ENCODE peak calls at places on chromosome 7, in five cellular contexts. C, T, H, E and D are unnamed samples.

GRCh38 chr7:98091061-98091460 is 15.6 kb upstream of the LMTK2 start:
- DNase-seq in C (no peak), E (no peak), H (peak; percentile 52), T (no peak), D (no peak)

GRCh38 chr7:10940748-10941358 is 32.8 kb upstream of the PHF14 start:
- DNase-seq in E (peak; percentile 15), T (no peak), C (no peak), H (peak; percentile 7), D (peak; percentile 19)

GRCh38 chr7:93941956-93942355 is 20.4 kb downstream of the GNG11 start:
- DNase-seq in H (no peak), E (no peak), C (no peak), T (no peak), D (no peak)

GRCh38 chr7:126589068-126589684 is 663.6 kb downstream of the GRM8 start:
- DNase-seq in T (no peak), E (no peak), C (no peak), H (no peak), D (no peak)

GRCh38 chr7:159032310-159032709 is 112.4 kb downstream of the VIPR2 start:
- DNase-seq in T (no peak), E (no peak), C (peak; percentile 52), H (no peak), D (no peak)

GRCh38 chr7:80622531-80622930 is 15.9 kb upstream of the CD36 start:
- DNase-seq in T (no peak), H (peak; percentile 41), E (no peak), C (no peak), D (no peak)

GRCh38 chr7:155713382-155713781 is 68.9 kb downstream of the RBM33 start:
- DNase-seq in T (peak; percentile 83), E (no peak), C (no peak), H (no peak), D (no peak)

GRCh38 chr7:134527979-134528371 is 608 bp downstream of the AKR1B10 start:
- DNase-seq in E (no peak), C (no peak), H (peak; percentile 56), T (no peak), D (no peak)

GRCh38 chr7:34928052-34928451 is 109.2 kb downstream of the DPY19L1 start:
- DNase-seq in E (peak; percentile 29), C (no peak), H (peak; percentile 53), T (no peak), D (no peak)

GRCh38 chr7:70434376-70434775 is 697.6 kb upstream of the GALNT17 start:
- DNase-seq in H (no peak), E (no peak), T (no peak), C (no peak), D (no peak)

GRCh38 chr7:25549315-25549933 is 321.1 kb upstream of the NPVF start:
- DNase-seq in C (no peak), E (no peak), T (no peak), H (no peak), D (no peak)

GRCh38 chr7:47354831-47355541 is 226.9 kb downstream of the TNS3 start:
- DNase-seq in E (no peak), C (no peak), T (peak; percentile 62), H (no peak), D (no peak)

GRCh38 chr7:122219253-122219865 is 75.3 kb upstream of the AASS start:
- DNase-seq in T (no peak), H (peak; percentile 63), C (no peak), E (no peak), D (peak; percentile 5)

GRCh38 chr7:44290250-44290616 is 35.2 kb downstream of the CAMK2B start:
- DNase-seq in H (no peak), C (no peak), E (no peak), T (no peak), D (no peak)

GRCh38 chr7:47379629-47380324 is 202.1 kb downstream of the TNS3 start:
- DNase-seq in E (no peak), C (no peak), H (peak; percentile 83), T (peak; percentile 64), D (no peak)

GRCh38 chr7:27640914-27641570 is 21.6 kb downstream of the HIBADH start:
- DNase-seq in E (no peak), T (peak; percentile 37), H (peak; percentile 93), C (no peak), D (no peak)

GRCh38 chr7:98323597-98324322 is 42.3 kb downstream of the BRI3 start:
- DNase-seq in T (no peak), H (no peak), C (no peak), E (no peak), D (no peak)

GRCh38 chr7:156651472-156651871 is 10.9 kb downstream of the RNF32 start:
- DNase-seq in H (peak; percentile 26), C (no peak), T (no peak), E (no peak), D (no peak)

GRCh38 chr7:142301299-142301698 is 43.4 kb upstream of the PRSS58 start:
- DNase-seq in H (no peak), C (no peak), E (no peak), T (no peak), D (no peak)

GRCh38 chr7:142299226-142299625 is 41.4 kb upstream of the PRSS58 start:
- DNase-seq in H (no peak), E (no peak), T (no peak), C (no peak), D (no peak)

GRCh38 chr7:142298631-142299030 is 40.8 kb upstream of the PRSS58 start:
- DNase-seq in C (no peak), H (no peak), E (no peak), T (no peak), D (no peak)

GRCh38 chr7:142300689-142301088 is 42.8 kb upstream of the PRSS58 start:
- DNase-seq in C (no peak), T (no peak), E (peak; percentile 33), H (peak; percentile 17), D (peak; percentile 21)

DNA sequence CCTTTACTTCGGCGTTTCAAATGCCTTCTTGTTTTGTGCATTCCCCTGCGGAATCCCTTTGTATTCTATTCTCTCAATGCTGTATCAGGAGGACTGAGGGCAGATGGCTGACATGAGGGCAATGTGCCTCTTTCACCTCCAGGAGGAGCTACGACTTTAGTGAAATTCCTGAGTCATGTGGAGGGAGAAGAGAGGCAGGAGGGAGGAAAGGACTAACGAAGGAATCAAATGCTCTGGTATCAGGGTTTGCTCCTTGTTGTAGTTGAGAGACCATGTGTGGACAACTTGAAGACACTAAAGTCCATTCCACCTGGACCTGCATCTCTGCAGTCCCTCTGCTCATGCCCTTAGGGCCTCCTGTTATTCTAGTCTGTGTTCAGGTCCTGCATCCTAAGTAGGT is 40.2 kb upstream of the PRSS58 start:
- DNase-seq in H (peak; percentile 50), C (no peak), T (no peak), E (no peak), D (no peak)
- TF ChIP-seq CTCF in H (peak; percentile 50), C (peak; percentile 51), T (no peak), E (peak; percentile 13), D (no peak)

DNA sequence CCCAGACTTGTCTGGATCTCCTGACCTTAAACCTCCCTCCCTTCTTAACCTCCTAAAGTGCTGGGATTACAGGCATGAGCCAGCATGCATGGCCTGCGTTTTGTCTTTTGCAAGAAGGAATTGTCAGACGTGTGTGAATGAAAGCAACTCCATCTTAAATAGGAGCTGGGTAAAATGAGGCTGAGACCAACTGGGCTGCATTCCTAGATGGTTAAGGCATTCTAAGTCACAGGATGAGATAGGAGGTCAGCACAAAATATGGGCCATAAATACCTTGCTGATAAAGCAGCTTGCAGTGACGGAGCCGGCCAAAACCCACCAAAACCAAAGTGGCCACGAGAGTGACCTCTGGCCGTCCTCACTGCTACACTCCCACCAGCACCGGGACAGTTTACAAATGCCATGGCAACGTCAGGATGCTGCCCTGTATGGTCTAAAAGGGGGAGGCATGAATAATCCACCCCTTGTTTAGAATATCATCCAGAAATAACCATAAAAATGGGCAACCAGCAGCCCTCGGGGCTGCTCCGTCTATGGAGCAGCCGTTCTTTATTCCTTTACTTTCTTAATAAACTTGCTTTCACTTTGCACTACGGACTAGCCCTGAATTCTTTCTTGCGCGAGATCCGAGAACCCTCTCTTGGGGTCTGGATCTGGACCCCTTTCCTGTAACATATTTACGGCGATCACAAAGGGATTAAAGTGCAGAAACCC is 41.2 kb upstream of the SDK1 start:
- DNase-seq in E (no peak), H (no peak), C (no peak), T (no peak), D (no peak)
- TF ChIP-seq CTCF in E (no peak), H (no peak), C (no peak), T (no peak), D (no peak)

DNA sequence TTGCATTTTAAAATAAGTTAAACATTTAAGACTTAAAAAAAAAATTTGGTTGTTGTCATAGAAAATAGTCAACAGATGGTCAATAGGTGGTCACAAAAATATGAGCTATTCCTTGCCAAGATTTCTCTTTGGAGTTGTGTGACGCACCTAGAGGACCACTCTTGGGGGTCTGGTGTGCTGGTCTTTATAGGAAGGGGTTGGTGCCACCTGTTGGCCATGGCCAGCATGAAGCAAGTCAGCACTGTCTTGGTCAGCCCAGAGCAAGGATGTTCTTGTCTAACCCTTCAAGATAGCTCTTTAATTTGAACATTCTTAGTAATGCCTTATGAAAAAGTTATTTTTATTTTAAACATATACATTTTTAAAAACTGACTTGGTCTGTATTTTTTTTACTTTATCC is 267.9 kb upstream of the CNTNAP2 start:
- DNase-seq in H (peak; percentile 25), T (no peak), C (no peak), E (no peak), D (no peak)
- TF ChIP-seq CTCF in H (peak; percentile 69), T (no peak), C (peak; percentile 70), E (no peak), D (no peak)

GRCh38 chr7:50718876-50719275 is 63.8 kb downstream of the GRB10 start:
- DNase-seq in T (no peak), H (peak; percentile 34), E (no peak), C (no peak), D (no peak)
- TF ChIP-seq CTCF in T (no peak), H (no peak), E (no peak), C (no peak), D (no peak)

DNA sequence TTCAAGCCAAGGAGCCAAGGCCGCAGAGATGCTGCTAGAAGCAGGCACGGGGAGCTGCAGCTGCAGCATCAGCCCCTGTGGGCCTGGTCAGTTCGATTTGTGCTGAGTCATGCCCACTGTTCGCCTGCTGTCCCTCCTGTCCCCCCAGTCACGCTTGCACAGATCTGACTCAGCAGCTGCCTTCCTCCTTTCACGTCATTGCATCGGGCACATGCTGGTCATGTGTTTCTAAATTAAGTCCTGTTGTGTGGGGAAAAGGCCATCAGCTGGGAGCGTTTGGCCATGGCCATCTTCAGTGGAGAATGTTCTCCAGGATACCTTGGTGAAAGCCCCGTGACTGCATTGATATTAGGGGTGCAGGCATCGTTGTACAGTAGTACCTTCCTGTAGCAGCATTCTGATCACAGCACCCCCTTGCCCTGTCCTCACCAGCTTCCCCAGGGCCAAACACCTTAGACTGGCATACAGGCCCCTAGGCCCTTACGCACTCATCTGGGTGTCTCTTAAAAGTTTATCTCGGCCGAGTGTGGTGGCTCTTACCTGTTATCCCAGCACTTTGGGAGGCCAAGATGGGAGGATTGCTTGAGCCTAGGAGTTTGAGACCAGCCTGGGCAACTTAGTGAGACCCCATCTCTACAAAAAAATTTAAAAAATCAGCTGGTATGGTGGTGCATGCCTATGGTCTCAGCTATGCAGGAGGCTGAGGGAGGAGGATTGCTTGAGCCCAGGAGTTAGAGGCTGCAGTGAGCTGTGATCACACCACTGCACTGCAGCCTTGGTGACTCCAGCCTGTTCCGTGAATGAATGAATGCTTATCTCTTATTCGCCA is 23.2 kb downstream of the POR start:
- DNase-seq in H (peak; percentile 68), E (no peak), T (peak; percentile 36), C (no peak), D (no peak)
- TF ChIP-seq CTCF in H (no peak), E (no peak), T (no peak), C (no peak), D (no peak)